ENCODE peak calls at places on chromosomes 12 and 14, in eight cellular contexts. One of them, this sample, is unnamed.

GRCh38 chr12:20367731-20368652 is at the start of gene PDE3A:
- DNase-seq in IMR-90: peak
- DNase-seq in stomach: no peak
- DNase-seq in ovary: peak
- DNase-seq in GM12865: no peak
- DNase-seq in GM23338: peak
- DNase-seq in psoas muscle: peak
- DNase-seq in mammary epithelial cell: peak
- DNase-seq in this sample: peak

GRCh38 chr12:2794261-2794735 is 472 bp upstream of the FKBP4 start:
- DNase-seq in psoas muscle: peak
- DNase-seq in IMR-90: no peak
- DNase-seq in GM23338: peak
- DNase-seq in stomach: no peak
- DNase-seq in GM12865: peak
- DNase-seq in ovary: no peak
- DNase-seq in mammary epithelial cell: peak
- DNase-seq in this sample: no peak

GRCh38 chr12:18750087-18750486 is 12.2 kb downstream of the CAPZA3 start:
- DNase-seq in stomach: no peak
- DNase-seq in IMR-90: peak
- DNase-seq in GM12865: no peak
- DNase-seq in ovary: no peak
- DNase-seq in psoas muscle: no peak
- DNase-seq in mammary epithelial cell: no peak
- DNase-seq in GM23338: peak
- DNase-seq in this sample: no peak

GRCh38 chr14:101583709-101584048 is 22.4 kb downstream of the DIO3 start:
- DNase-seq in GM12865: no peak
- DNase-seq in ovary: no peak
- DNase-seq in stomach: no peak
- DNase-seq in psoas muscle: no peak
- DNase-seq in GM23338: no peak
- DNase-seq in mammary epithelial cell: no peak
- DNase-seq in IMR-90: no peak
- DNase-seq in this sample: no peak

GRCh38 chr12:132173135-132174014 is 29.1 kb downstream of the NOC4L start:
- DNase-seq in ovary: no peak
- DNase-seq in psoas muscle: peak
- DNase-seq in GM12865: peak
- DNase-seq in GM23338: no peak
- DNase-seq in mammary epithelial cell: no peak
- DNase-seq in stomach: no peak
- DNase-seq in IMR-90: no peak
- DNase-seq in this sample: no peak

GRCh38 chr12:68245071-68246021 is 8.1 kb downstream of the IL22 start:
- DNase-seq in ovary: peak
- DNase-seq in stomach: no peak
- DNase-seq in psoas muscle: no peak
- DNase-seq in GM12865: no peak
- DNase-seq in IMR-90: peak
- DNase-seq in mammary epithelial cell: no peak
- DNase-seq in GM23338: no peak
- DNase-seq in this sample: no peak

GRCh38 chr14:99242816-99243795 is 28.9 kb downstream of the BCL11B start:
- DNase-seq in ovary: no peak
- DNase-seq in mammary epithelial cell: no peak
- DNase-seq in GM12865: no peak
- DNase-seq in psoas muscle: no peak
- DNase-seq in stomach: no peak
- DNase-seq in GM23338: no peak
- DNase-seq in IMR-90: no peak
- DNase-seq in this sample: no peak

GRCh38 chr12:98351089-98351488 is 164.3 kb upstream of the TMPO start:
- DNase-seq in mammary epithelial cell: no peak
- DNase-seq in psoas muscle: no peak
- DNase-seq in IMR-90: no peak
- DNase-seq in GM23338: no peak
- DNase-seq in GM12865: peak
- DNase-seq in ovary: no peak
- DNase-seq in stomach: no peak
- DNase-seq in this sample: no peak

GRCh38 chr12:71636704-71637115 is 26.9 kb downstream of the ZFC3H1 start:
- DNase-seq in GM12865: peak
- DNase-seq in stomach: no peak
- DNase-seq in IMR-90: peak
- DNase-seq in ovary: no peak
- DNase-seq in mammary epithelial cell: peak
- DNase-seq in GM23338: peak
- DNase-seq in psoas muscle: no peak
- DNase-seq in this sample: no peak

GRCh38 chr12:6233121-6233971 is 33.1 kb downstream of the CD9 start:
- DNase-seq in psoas muscle: peak
- DNase-seq in stomach: no peak
- DNase-seq in mammary epithelial cell: no peak
- DNase-seq in ovary: no peak
- DNase-seq in GM12865: no peak
- DNase-seq in GM23338: no peak
- DNase-seq in IMR-90: no peak
- DNase-seq in this sample: peak

GRCh38 chr12:9754097-9754964 is 6.4 kb downstream of the CD69 start:
- DNase-seq in psoas muscle: no peak
- DNase-seq in GM23338: no peak
- DNase-seq in GM12865: no peak
- DNase-seq in stomach: no peak
- DNase-seq in mammary epithelial cell: no peak
- DNase-seq in ovary: no peak
- DNase-seq in IMR-90: no peak
- DNase-seq in this sample: no peak

GRCh38 chr12:53221203-53222076 is 10.6 kb downstream of the RARG start:
- DNase-seq in IMR-90: peak
- DNase-seq in mammary epithelial cell: peak
- DNase-seq in GM23338: peak
- DNase-seq in ovary: peak
- DNase-seq in stomach: peak
- DNase-seq in GM12865: peak
- DNase-seq in psoas muscle: peak
- DNase-seq in this sample: peak

GRCh38 chr12:63821781-63822251 is 22.7 kb upstream of the SRGAP1 start:
- DNase-seq in GM23338: peak
- DNase-seq in mammary epithelial cell: peak
- DNase-seq in ovary: peak
- DNase-seq in psoas muscle: peak
- DNase-seq in GM12865: no peak
- DNase-seq in stomach: no peak
- DNase-seq in IMR-90: peak
- DNase-seq in this sample: peak

GRCh38 chr14:68556253-68556652 is 236.6 kb downstream of the ZFP36L1 start:
- DNase-seq in GM23338: no peak
- DNase-seq in GM12865: no peak
- DNase-seq in stomach: no peak
- DNase-seq in psoas muscle: no peak
- DNase-seq in IMR-90: no peak
- DNase-seq in mammary epithelial cell: no peak
- DNase-seq in ovary: no peak
- DNase-seq in this sample: no peak

GRCh38 chr12:109423392-109423791 is 53.7 kb downstream of the KCTD10 start:
- DNase-seq in stomach: no peak
- DNase-seq in psoas muscle: no peak
- DNase-seq in IMR-90: no peak
- DNase-seq in GM23338: no peak
- DNase-seq in ovary: no peak
- DNase-seq in mammary epithelial cell: no peak
- DNase-seq in GM12865: no peak
- DNase-seq in this sample: no peak

GRCh38 chr14:69685716-69686115 is 74.3 kb downstream of the SUSD6 start:
- DNase-seq in GM23338: no peak
- DNase-seq in stomach: peak
- DNase-seq in psoas muscle: peak
- DNase-seq in mammary epithelial cell: peak
- DNase-seq in IMR-90: peak
- DNase-seq in ovary: peak
- DNase-seq in GM12865: no peak
- DNase-seq in this sample: peak

GRCh38 chr12:120628919-120629318 is 11.5 kb upstream of the CABP1 start:
- DNase-seq in GM12865: no peak
- DNase-seq in GM23338: peak
- DNase-seq in mammary epithelial cell: no peak
- DNase-seq in psoas muscle: no peak
- DNase-seq in IMR-90: no peak
- DNase-seq in ovary: no peak
- DNase-seq in stomach: peak
- DNase-seq in this sample: peak
- TF ChIP-seq CTCF in GM12865: no peak
- TF ChIP-seq CTCF in GM23338: peak
- TF ChIP-seq CTCF in mammary epithelial cell: no peak
- TF ChIP-seq CTCF in psoas muscle: no peak
- TF ChIP-seq CTCF in IMR-90: no peak
- TF ChIP-seq CTCF in ovary: no peak
- TF ChIP-seq CTCF in stomach: no peak
- TF ChIP-seq CTCF in this sample: no peak

DNA sequence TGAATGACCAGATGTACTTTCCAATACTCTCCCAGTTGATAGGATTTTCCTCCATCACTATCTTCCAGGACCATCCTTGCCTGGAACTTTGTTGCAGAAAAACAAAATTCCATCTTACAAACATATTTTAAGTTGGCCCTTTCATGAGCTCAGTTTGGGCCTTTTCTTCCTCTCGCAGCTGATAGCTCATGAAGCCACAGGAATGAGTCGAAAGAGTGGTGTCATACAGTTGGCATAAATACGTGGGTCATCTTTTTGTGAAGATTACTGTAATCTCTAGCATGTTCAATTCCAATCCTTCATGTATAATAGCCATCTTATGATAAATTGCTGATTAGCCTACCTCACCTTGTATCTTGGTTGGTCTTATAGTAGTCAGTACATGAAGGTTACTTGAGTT is 380.4 kb upstream of the DCN start:
- DNase-seq in mammary epithelial cell: no peak
- DNase-seq in psoas muscle: no peak
- DNase-seq in IMR-90: no peak
- DNase-seq in GM23338: no peak
- DNase-seq in stomach: no peak
- DNase-seq in ovary: no peak
- DNase-seq in GM12865: no peak
- DNase-seq in this sample: no peak
- H3K4me3 ChIP-seq in mammary epithelial cell: no peak
- H3K4me3 ChIP-seq in psoas muscle: no peak
- H3K4me3 ChIP-seq in IMR-90: no peak
- H3K4me3 ChIP-seq in GM23338: no peak
- H3K4me3 ChIP-seq in stomach: no peak
- H3K4me3 ChIP-seq in ovary: no peak
- H3K4me3 ChIP-seq in GM12865: no peak
- H3K4me3 ChIP-seq in this sample: no peak

GRCh38 chr12:108173892-108174291 is 44.8 kb downstream of the WSCD2 start:
- DNase-seq in ovary: no peak
- DNase-seq in mammary epithelial cell: no peak
- DNase-seq in IMR-90: no peak
- DNase-seq in stomach: no peak
- DNase-seq in GM12865: no peak
- DNase-seq in GM23338: no peak
- DNase-seq in psoas muscle: no peak
- DNase-seq in this sample: no peak

GRCh38 chr12:108174641-108175040 is 45.6 kb downstream of the WSCD2 start:
- DNase-seq in psoas muscle: no peak
- DNase-seq in mammary epithelial cell: no peak
- DNase-seq in GM12865: no peak
- DNase-seq in IMR-90: no peak
- DNase-seq in stomach: no peak
- DNase-seq in ovary: no peak
- DNase-seq in GM23338: no peak
- DNase-seq in this sample: no peak

GRCh38 chr12:108177131-108177530 is 48.0 kb downstream of the WSCD2 start:
- DNase-seq in mammary epithelial cell: no peak
- DNase-seq in psoas muscle: no peak
- DNase-seq in GM12865: no peak
- DNase-seq in stomach: no peak
- DNase-seq in ovary: no peak
- DNase-seq in GM23338: no peak
- DNase-seq in IMR-90: no peak
- DNase-seq in this sample: no peak

GRCh38 chr12:108176292-108176691 is 47.2 kb downstream of the WSCD2 start:
- DNase-seq in psoas muscle: no peak
- DNase-seq in stomach: no peak
- DNase-seq in ovary: no peak
- DNase-seq in GM23338: no peak
- DNase-seq in mammary epithelial cell: no peak
- DNase-seq in IMR-90: no peak
- DNase-seq in GM12865: no peak
- DNase-seq in this sample: no peak

DNA sequence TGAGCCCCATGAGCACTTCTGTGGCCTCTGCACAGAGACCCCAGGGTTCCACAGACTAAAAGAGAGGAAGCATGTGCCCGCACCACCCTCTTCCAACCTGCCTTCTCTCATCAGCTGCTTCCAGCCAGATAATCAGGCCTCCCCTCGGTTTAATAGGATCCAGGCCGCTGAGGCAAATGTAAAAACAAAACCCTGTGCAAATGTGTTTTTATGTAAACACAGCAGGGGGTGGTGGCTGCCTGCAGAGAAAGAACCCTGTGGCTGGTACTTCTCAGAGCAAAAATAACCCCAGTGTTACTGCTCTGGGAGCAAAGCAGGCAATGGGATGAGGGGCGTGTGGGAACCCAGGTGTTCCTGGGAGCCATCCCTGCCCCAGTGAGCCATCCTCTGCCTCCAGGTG is 46.2 kb downstream of the WSCD2 start:
- DNase-seq in GM23338: peak
- DNase-seq in ovary: no peak
- DNase-seq in GM12865: no peak
- DNase-seq in mammary epithelial cell: no peak
- DNase-seq in psoas muscle: no peak
- DNase-seq in IMR-90: no peak
- DNase-seq in stomach: no peak
- DNase-seq in this sample: peak
- TF ChIP-seq CTCF in GM23338: no peak
- TF ChIP-seq CTCF in ovary: no peak
- TF ChIP-seq CTCF in GM12865: no peak
- TF ChIP-seq CTCF in mammary epithelial cell: no peak
- TF ChIP-seq CTCF in psoas muscle: no peak
- TF ChIP-seq CTCF in IMR-90: no peak
- TF ChIP-seq CTCF in stomach: no peak
- TF ChIP-seq CTCF in this sample: no peak

DNA sequence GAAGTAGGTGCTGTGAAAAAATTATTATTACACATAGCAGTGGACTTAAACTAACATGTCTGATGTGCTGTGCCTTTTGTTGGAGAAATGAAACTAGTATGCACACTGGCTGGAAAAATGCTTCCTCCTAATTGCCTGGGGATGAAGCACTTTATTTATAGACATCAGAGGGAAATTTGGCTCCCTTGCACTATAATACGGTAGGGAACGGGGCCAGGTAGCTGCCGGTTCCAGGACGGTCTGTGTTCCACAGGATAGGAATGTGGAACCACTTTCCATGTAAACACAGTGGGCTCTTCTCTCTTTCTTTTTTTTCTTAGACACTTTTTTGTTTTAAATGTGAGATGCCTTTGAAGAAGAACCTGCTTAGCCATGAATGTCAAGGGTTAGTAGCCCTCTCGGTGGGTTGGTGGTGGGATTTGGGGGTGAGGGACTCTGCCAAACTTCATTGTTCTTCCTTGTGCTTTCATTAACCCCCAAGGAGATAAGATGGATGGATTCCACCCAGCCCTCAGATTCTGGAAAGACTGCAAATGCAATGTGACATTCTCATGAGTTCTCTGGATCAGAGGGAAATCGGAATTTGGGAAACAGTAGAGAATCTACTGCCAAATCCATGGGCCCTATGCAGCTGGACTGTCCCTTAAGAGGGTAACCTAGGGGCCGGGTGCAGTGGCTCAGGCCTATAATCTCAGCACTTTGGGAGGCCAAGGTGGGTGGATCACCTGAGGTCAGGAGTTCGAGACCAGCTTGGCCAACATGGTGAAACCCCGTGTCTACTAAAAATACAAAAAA is 58.0 kb upstream of the GSC start:
- DNase-seq in ovary: peak
- DNase-seq in stomach: no peak
- DNase-seq in psoas muscle: peak
- DNase-seq in mammary epithelial cell: no peak
- DNase-seq in GM12865: no peak
- DNase-seq in GM23338: no peak
- DNase-seq in IMR-90: no peak
- DNase-seq in this sample: peak
- H3K4me3 ChIP-seq in ovary: no peak
- H3K4me3 ChIP-seq in stomach: no peak
- H3K4me3 ChIP-seq in psoas muscle: no peak
- H3K4me3 ChIP-seq in mammary epithelial cell: no peak
- H3K4me3 ChIP-seq in GM12865: no peak
- H3K4me3 ChIP-seq in GM23338: no peak
- H3K4me3 ChIP-seq in IMR-90: no peak
- H3K4me3 ChIP-seq in this sample: no peak

This sample was measured in body of pancreas.